ENCODE peak calls at places on chromosomes 3 and 15, in eight cellular contexts. One of them, this sample, is unnamed.

GRCh38 chr3:177610677-177611654 is 413.7 kb upstream of the TBL1XR1 start:
- DNase-seq in fibroblast of lung: peak
- DNase-seq in omental fat pad: peak
- DNase-seq in Peyer's patch: no peak
- DNase-seq in AG09309: no peak
- DNase-seq in MCF 10A: peak
- DNase-seq in endothelial cell: no peak
- DNase-seq in NB4: no peak
- DNase-seq in this sample: no peak

GRCh38 chr3:126422571-126423091 is 27.9 kb downstream of the CFAP100 start:
- DNase-seq in fibroblast of lung: no peak
- DNase-seq in omental fat pad: no peak
- DNase-seq in Peyer's patch: peak
- DNase-seq in AG09309: no peak
- DNase-seq in MCF 10A: no peak
- DNase-seq in endothelial cell: no peak
- DNase-seq in NB4: no peak
- DNase-seq in this sample: no peak

GRCh38 chr3:107710851-107711250 is 188.1 kb downstream of the BBX start:
- DNase-seq in fibroblast of lung: peak
- DNase-seq in omental fat pad: no peak
- DNase-seq in Peyer's patch: no peak
- DNase-seq in AG09309: no peak
- DNase-seq in MCF 10A: peak
- DNase-seq in endothelial cell: no peak
- DNase-seq in NB4: peak
- DNase-seq in this sample: no peak

GRCh38 chr15:57367556-57367955 is 8.7 kb upstream of the CGNL1 start:
- DNase-seq in fibroblast of lung: peak
- DNase-seq in omental fat pad: no peak
- DNase-seq in Peyer's patch: no peak
- DNase-seq in AG09309: no peak
- DNase-seq in MCF 10A: no peak
- DNase-seq in endothelial cell: no peak
- DNase-seq in NB4: no peak
- DNase-seq in this sample: no peak

GRCh38 chr3:13095408-13095861 is 22.2 kb upstream of the IQSEC1 start:
- DNase-seq in fibroblast of lung: no peak
- DNase-seq in omental fat pad: no peak
- DNase-seq in Peyer's patch: no peak
- DNase-seq in AG09309: no peak
- DNase-seq in MCF 10A: no peak
- DNase-seq in endothelial cell: no peak
- DNase-seq in NB4: no peak
- DNase-seq in this sample: no peak

GRCh38 chr15:88115529-88116152 is 140.9 kb downstream of the NTRK3 start:
- DNase-seq in fibroblast of lung: peak
- DNase-seq in omental fat pad: no peak
- DNase-seq in Peyer's patch: no peak
- DNase-seq in AG09309: no peak
- DNase-seq in MCF 10A: no peak
- DNase-seq in endothelial cell: no peak
- DNase-seq in NB4: no peak
- DNase-seq in this sample: no peak

GRCh38 chr15:80876034-80876433 is 96.9 kb downstream of the CEMIP start:
- DNase-seq in fibroblast of lung: peak
- DNase-seq in omental fat pad: no peak
- DNase-seq in Peyer's patch: no peak
- DNase-seq in AG09309: no peak
- DNase-seq in MCF 10A: no peak
- DNase-seq in endothelial cell: no peak
- DNase-seq in NB4: no peak
- DNase-seq in this sample: no peak

GRCh38 chr15:44137750-44138149 is 57.3 kb downstream of the FRMD5 start:
- DNase-seq in fibroblast of lung: peak
- DNase-seq in omental fat pad: no peak
- DNase-seq in Peyer's patch: no peak
- DNase-seq in AG09309: no peak
- DNase-seq in MCF 10A: peak
- DNase-seq in endothelial cell: no peak
- DNase-seq in NB4: no peak
- DNase-seq in this sample: no peak

GRCh38 chr15:57509121-57509520 is 82.6 kb upstream of the MYZAP start:
- DNase-seq in fibroblast of lung: no peak
- DNase-seq in omental fat pad: no peak
- DNase-seq in Peyer's patch: no peak
- DNase-seq in AG09309: no peak
- DNase-seq in MCF 10A: no peak
- DNase-seq in endothelial cell: no peak
- DNase-seq in NB4: no peak
- DNase-seq in this sample: no peak

GRCh38 chr15:40282144-40282869 is 557 bp downstream of the ANKRD63 start:
- DNase-seq in fibroblast of lung: peak
- DNase-seq in omental fat pad: no peak
- DNase-seq in Peyer's patch: peak
- DNase-seq in AG09309: no peak
- DNase-seq in MCF 10A: no peak
- DNase-seq in endothelial cell: peak
- DNase-seq in NB4: peak
- DNase-seq in this sample: peak

GRCh38 chr3:149356044-149356592 is 21.3 kb downstream of the TM4SF1 start:
- DNase-seq in fibroblast of lung: no peak
- DNase-seq in omental fat pad: no peak
- DNase-seq in Peyer's patch: no peak
- DNase-seq in AG09309: no peak
- DNase-seq in MCF 10A: no peak
- DNase-seq in endothelial cell: no peak
- DNase-seq in NB4: no peak
- DNase-seq in this sample: no peak

GRCh38 chr3:45946307-45946706 is 3.0 kb downstream of the CXCR6 start:
- DNase-seq in fibroblast of lung: no peak
- DNase-seq in omental fat pad: no peak
- DNase-seq in Peyer's patch: peak
- DNase-seq in AG09309: no peak
- DNase-seq in MCF 10A: no peak
- DNase-seq in endothelial cell: no peak
- DNase-seq in NB4: no peak
- DNase-seq in this sample: no peak
- TF ChIP-seq CTCF in fibroblast of lung: no peak
- TF ChIP-seq CTCF in omental fat pad: no peak
- TF ChIP-seq CTCF in Peyer's patch: peak
- TF ChIP-seq CTCF in AG09309: peak
- TF ChIP-seq CTCF in MCF 10A: no peak
- TF ChIP-seq CTCF in endothelial cell: no peak
- TF ChIP-seq CTCF in NB4: no peak
- TF ChIP-seq CTCF in this sample: no peak

GRCh38 chr3:45479627-45480026 is 91.3 kb downstream of the LARS2 start:
- DNase-seq in fibroblast of lung: peak
- DNase-seq in omental fat pad: no peak
- DNase-seq in Peyer's patch: no peak
- DNase-seq in AG09309: peak
- DNase-seq in MCF 10A: peak
- DNase-seq in endothelial cell: no peak
- DNase-seq in NB4: no peak
- DNase-seq in this sample: no peak
- TF ChIP-seq CTCF in fibroblast of lung: no peak
- TF ChIP-seq CTCF in omental fat pad: no peak
- TF ChIP-seq CTCF in Peyer's patch: no peak
- TF ChIP-seq CTCF in AG09309: no peak
- TF ChIP-seq CTCF in MCF 10A: no peak
- TF ChIP-seq CTCF in endothelial cell: no peak
- TF ChIP-seq CTCF in NB4: no peak
- TF ChIP-seq CTCF in this sample: no peak

GRCh38 chr15:78422571-78423340 is 15.3 kb upstream of the IREB2 start:
- DNase-seq in fibroblast of lung: peak
- DNase-seq in omental fat pad: peak
- DNase-seq in Peyer's patch: peak
- DNase-seq in AG09309: no peak
- DNase-seq in MCF 10A: peak
- DNase-seq in endothelial cell: peak
- DNase-seq in NB4: peak
- DNase-seq in this sample: peak

GRCh38 chr15:78421241-78421994 is 16.6 kb upstream of the IREB2 start:
- DNase-seq in fibroblast of lung: no peak
- DNase-seq in omental fat pad: no peak
- DNase-seq in Peyer's patch: no peak
- DNase-seq in AG09309: no peak
- DNase-seq in MCF 10A: no peak
- DNase-seq in endothelial cell: no peak
- DNase-seq in NB4: no peak
- DNase-seq in this sample: no peak

GRCh38 chr15:78419331-78419730 is 18.7 kb upstream of the IREB2 start:
- DNase-seq in fibroblast of lung: no peak
- DNase-seq in omental fat pad: no peak
- DNase-seq in Peyer's patch: peak
- DNase-seq in AG09309: no peak
- DNase-seq in MCF 10A: no peak
- DNase-seq in endothelial cell: no peak
- DNase-seq in NB4: no peak
- DNase-seq in this sample: no peak

GRCh38 chr15:78420220-78420619 is 17.8 kb upstream of the IREB2 start:
- DNase-seq in fibroblast of lung: no peak
- DNase-seq in omental fat pad: no peak
- DNase-seq in Peyer's patch: no peak
- DNase-seq in AG09309: no peak
- DNase-seq in MCF 10A: no peak
- DNase-seq in endothelial cell: no peak
- DNase-seq in NB4: peak
- DNase-seq in this sample: no peak

DNA sequence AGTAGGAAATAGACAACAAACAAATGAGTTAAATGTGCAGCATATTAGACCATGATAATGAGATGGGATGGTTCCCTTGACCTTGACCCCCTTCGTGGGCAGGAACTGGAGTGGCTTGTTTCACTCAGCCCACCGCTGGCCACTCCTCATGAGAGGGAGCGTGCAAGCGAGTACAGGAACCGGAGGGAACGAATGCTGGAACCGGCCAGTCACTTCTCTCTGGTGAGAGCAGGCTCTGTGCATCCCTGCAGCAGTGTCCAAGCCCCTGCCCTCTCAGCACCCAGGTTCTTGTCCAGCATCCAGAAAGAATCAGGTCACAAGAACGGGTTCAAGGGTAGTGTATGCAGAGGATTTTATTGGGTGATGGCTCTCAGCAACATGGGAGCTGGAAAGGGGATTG is 17.2 kb upstream of the IREB2 start:
- DNase-seq in fibroblast of lung: no peak
- DNase-seq in omental fat pad: no peak
- DNase-seq in Peyer's patch: no peak
- DNase-seq in AG09309: no peak
- DNase-seq in MCF 10A: no peak
- DNase-seq in endothelial cell: no peak
- DNase-seq in NB4: no peak
- DNase-seq in this sample: no peak
- TF ChIP-seq CTCF in fibroblast of lung: no peak
- TF ChIP-seq CTCF in omental fat pad: no peak
- TF ChIP-seq CTCF in Peyer's patch: no peak
- TF ChIP-seq CTCF in AG09309: no peak
- TF ChIP-seq CTCF in MCF 10A: no peak
- TF ChIP-seq CTCF in endothelial cell: no peak
- TF ChIP-seq CTCF in NB4: no peak
- TF ChIP-seq CTCF in this sample: no peak

GRCh38 chr3:37307321-37307720 is 132.9 kb upstream of the LRRFIP2 start:
- DNase-seq in fibroblast of lung: no peak
- DNase-seq in omental fat pad: no peak
- DNase-seq in Peyer's patch: no peak
- DNase-seq in AG09309: no peak
- DNase-seq in MCF 10A: no peak
- DNase-seq in endothelial cell: no peak
- DNase-seq in NB4: no peak
- DNase-seq in this sample: no peak

GRCh38 chr3:37310666-37311050 is 136.3 kb upstream of the LRRFIP2 start:
- DNase-seq in fibroblast of lung: peak
- DNase-seq in omental fat pad: no peak
- DNase-seq in Peyer's patch: no peak
- DNase-seq in AG09309: no peak
- DNase-seq in MCF 10A: no peak
- DNase-seq in endothelial cell: no peak
- DNase-seq in NB4: no peak
- DNase-seq in this sample: no peak

GRCh38 chr3:37309945-37310665 is 135.7 kb upstream of the LRRFIP2 start:
- DNase-seq in fibroblast of lung: no peak
- DNase-seq in omental fat pad: no peak
- DNase-seq in Peyer's patch: no peak
- DNase-seq in AG09309: no peak
- DNase-seq in MCF 10A: no peak
- DNase-seq in endothelial cell: no peak
- DNase-seq in NB4: no peak
- DNase-seq in this sample: no peak

GRCh38 chr3:37308247-37308646 is 133.9 kb upstream of the LRRFIP2 start:
- DNase-seq in fibroblast of lung: peak
- DNase-seq in omental fat pad: no peak
- DNase-seq in Peyer's patch: no peak
- DNase-seq in AG09309: no peak
- DNase-seq in MCF 10A: peak
- DNase-seq in endothelial cell: no peak
- DNase-seq in NB4: peak
- DNase-seq in this sample: peak
- TF ChIP-seq CTCF in fibroblast of lung: no peak
- TF ChIP-seq CTCF in omental fat pad: no peak
- TF ChIP-seq CTCF in Peyer's patch: peak
- TF ChIP-seq CTCF in AG09309: no peak
- TF ChIP-seq CTCF in MCF 10A: no peak
- TF ChIP-seq CTCF in endothelial cell: peak
- TF ChIP-seq CTCF in NB4: peak
- TF ChIP-seq CTCF in this sample: peak

DNA sequence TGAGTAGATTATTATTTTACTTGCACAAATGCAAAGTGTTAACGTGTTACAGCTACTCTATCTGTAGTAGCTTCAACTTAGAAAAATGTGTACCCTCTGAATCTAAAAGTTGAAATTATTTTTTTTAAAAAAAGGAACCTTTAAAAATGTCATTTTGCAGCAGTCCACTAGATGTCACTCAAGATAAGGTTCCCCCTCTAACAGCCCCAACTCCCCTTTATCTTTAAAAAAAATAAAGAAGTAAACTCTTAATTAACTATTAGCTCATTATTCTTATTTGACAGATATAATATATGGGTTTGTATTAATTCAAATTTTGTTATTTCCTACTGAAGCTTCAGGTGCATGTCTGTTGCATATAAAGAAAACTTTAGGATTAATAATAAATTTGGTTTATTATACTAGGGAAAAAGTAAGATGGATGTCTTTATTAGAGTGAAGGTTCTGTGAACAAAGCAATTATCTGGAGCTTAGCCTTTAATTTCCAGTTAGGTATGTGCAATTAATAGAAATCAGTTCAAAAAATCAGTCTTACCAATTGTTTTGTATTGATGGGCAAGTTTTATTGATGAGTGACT is 288.5 kb downstream of the VGLL3 start:
- DNase-seq in fibroblast of lung: no peak
- DNase-seq in omental fat pad: no peak
- DNase-seq in Peyer's patch: no peak
- DNase-seq in AG09309: no peak
- DNase-seq in MCF 10A: peak
- DNase-seq in endothelial cell: no peak
- DNase-seq in NB4: peak
- DNase-seq in this sample: peak
- TF ChIP-seq CTCF in fibroblast of lung: peak
- TF ChIP-seq CTCF in omental fat pad: no peak
- TF ChIP-seq CTCF in Peyer's patch: peak
- TF ChIP-seq CTCF in AG09309: peak
- TF ChIP-seq CTCF in MCF 10A: peak
- TF ChIP-seq CTCF in endothelial cell: peak
- TF ChIP-seq CTCF in NB4: peak
- TF ChIP-seq CTCF in this sample: peak